ENCODE peak calls at places on chromosome 6, in five cellular contexts. One of them, this sample, is unnamed.

GRCh38 chr6:2938632-2939083 is 32.7 kb downstream of the SERPINB6 start:
- DNase-seq in ureter: no peak
- DNase-seq in astrocyte: no peak
- DNase-seq in CD8-positive, alpha-beta memory T cell: no peak
- DNase-seq in B cell: no peak
- DNase-seq in this sample: no peak

GRCh38 chr6:41066867-41067304 is 5.3 kb downstream of the OARD1 start:
- DNase-seq in ureter: peak; percentile 73
- DNase-seq in astrocyte: peak; percentile 51
- DNase-seq in CD8-positive, alpha-beta memory T cell: peak; percentile 53
- DNase-seq in B cell: peak; percentile 81
- DNase-seq in this sample: peak; percentile 32

GRCh38 chr6:21479140-21479539 is 114.4 kb upstream of the SOX4 start:
- DNase-seq in ureter: no peak
- DNase-seq in astrocyte: peak; percentile 41
- DNase-seq in CD8-positive, alpha-beta memory T cell: no peak
- DNase-seq in B cell: no peak
- DNase-seq in this sample: no peak

GRCh38 chr6:4774296-4774695 is 1.9 kb upstream of the CDYL start:
- DNase-seq in ureter: no peak
- DNase-seq in astrocyte: no peak
- DNase-seq in CD8-positive, alpha-beta memory T cell: no peak
- DNase-seq in B cell: no peak
- DNase-seq in this sample: no peak

GRCh38 chr6:127392301-127392700 is 48.9 kb upstream of the ECHDC1 start:
- DNase-seq in ureter: no peak
- DNase-seq in astrocyte: no peak
- DNase-seq in CD8-positive, alpha-beta memory T cell: no peak
- DNase-seq in B cell: no peak
- DNase-seq in this sample: no peak

GRCh38 chr6:13441778-13442177 is 45.6 kb downstream of the GFOD1 start:
- DNase-seq in ureter: no peak
- DNase-seq in astrocyte: no peak
- DNase-seq in CD8-positive, alpha-beta memory T cell: no peak
- DNase-seq in B cell: no peak
- DNase-seq in this sample: no peak

GRCh38 chr6:15062311-15063252 is 183.3 kb upstream of the JARID2 start:
- DNase-seq in ureter: no peak
- DNase-seq in astrocyte: peak; percentile 99
- DNase-seq in CD8-positive, alpha-beta memory T cell: no peak
- DNase-seq in B cell: no peak
- DNase-seq in this sample: no peak

GRCh38 chr6:21111399-21111725 is 482.2 kb upstream of the SOX4 start:
- DNase-seq in ureter: no peak
- DNase-seq in astrocyte: no peak
- DNase-seq in CD8-positive, alpha-beta memory T cell: no peak
- DNase-seq in B cell: no peak
- DNase-seq in this sample: no peak

GRCh38 chr6:88050140-88050818 is 2.6 kb downstream of the SPACA1 start:
- DNase-seq in ureter: no peak
- DNase-seq in astrocyte: no peak
- DNase-seq in CD8-positive, alpha-beta memory T cell: no peak
- DNase-seq in B cell: no peak
- DNase-seq in this sample: no peak

GRCh38 chr6:26270121-26270861 is 94.7 kb upstream of the BTN3A2 start:
- DNase-seq in ureter: no peak
- DNase-seq in astrocyte: no peak
- DNase-seq in CD8-positive, alpha-beta memory T cell: no peak
- DNase-seq in B cell: peak; percentile 19
- DNase-seq in this sample: no peak

GRCh38 chr6:77025824-77026223 is 437.5 kb downstream of the HTR1B start:
- DNase-seq in ureter: no peak
- DNase-seq in astrocyte: no peak
- DNase-seq in CD8-positive, alpha-beta memory T cell: no peak
- DNase-seq in B cell: no peak
- DNase-seq in this sample: no peak

GRCh38 chr6:158631678-158632537 is 12.6 kb downstream of the DYNLT1 start:
- DNase-seq in ureter: peak; percentile 70
- DNase-seq in astrocyte: peak; percentile 89
- DNase-seq in CD8-positive, alpha-beta memory T cell: no peak
- DNase-seq in B cell: no peak
- DNase-seq in this sample: no peak

GRCh38 chr6:56378966-56379608 is 131.7 kb upstream of the COL21A1 start:
- DNase-seq in ureter: no peak
- DNase-seq in astrocyte: no peak
- DNase-seq in CD8-positive, alpha-beta memory T cell: no peak
- DNase-seq in B cell: no peak
- DNase-seq in this sample: no peak

GRCh38 chr6:26457407-26457795 is 354 bp upstream of the BTN2A1 start:
- DNase-seq in ureter: no peak
- DNase-seq in astrocyte: no peak
- DNase-seq in CD8-positive, alpha-beta memory T cell: no peak
- DNase-seq in B cell: no peak
- DNase-seq in this sample: no peak

GRCh38 chr6:38804368-38804767 is 89.3 kb downstream of the DNAH8 start:
- DNase-seq in ureter: no peak
- DNase-seq in astrocyte: no peak
- DNase-seq in CD8-positive, alpha-beta memory T cell: no peak
- DNase-seq in B cell: no peak
- DNase-seq in this sample: no peak

GRCh38 chr6:157110620-157111019 is 212.7 kb downstream of the TMEM242 start:
- DNase-seq in ureter: no peak
- DNase-seq in astrocyte: peak; percentile 63
- DNase-seq in CD8-positive, alpha-beta memory T cell: no peak
- DNase-seq in B cell: no peak
- DNase-seq in this sample: no peak

GRCh38 chr6:127515234-127515793 is 3.8 kb downstream of the MTCL3 start:
- DNase-seq in ureter: no peak
- DNase-seq in astrocyte: peak; percentile 10
- DNase-seq in CD8-positive, alpha-beta memory T cell: no peak
- DNase-seq in B cell: peak; percentile 52
- DNase-seq in this sample: peak; percentile 43

GRCh38 chr6:37954791-37955190 is 135.3 kb downstream of the ZFAND3 start:
- DNase-seq in ureter: no peak
- DNase-seq in astrocyte: no peak
- DNase-seq in CD8-positive, alpha-beta memory T cell: no peak
- DNase-seq in B cell: no peak
- DNase-seq in this sample: no peak

GRCh38 chr6:33502486-33502885 is 48.1 kb downstream of the ZBTB9 start:
- DNase-seq in ureter: no peak
- DNase-seq in astrocyte: no peak
- DNase-seq in CD8-positive, alpha-beta memory T cell: no peak
- DNase-seq in B cell: no peak
- DNase-seq in this sample: no peak

GRCh38 chr6:5205877-5206840 is 54.6 kb downstream of the LYRM4 start:
- DNase-seq in ureter: peak; percentile 46
- DNase-seq in astrocyte: peak; percentile 42
- DNase-seq in CD8-positive, alpha-beta memory T cell: no peak
- DNase-seq in B cell: no peak
- DNase-seq in this sample: no peak

GRCh38 chr6:16149305-16149704 is 20.4 kb downstream of the MYLIP start:
- DNase-seq in ureter: no peak
- DNase-seq in astrocyte: no peak
- DNase-seq in CD8-positive, alpha-beta memory T cell: no peak
- DNase-seq in B cell: no peak
- DNase-seq in this sample: no peak

GRCh38 chr6:163416640-163417253 is 2.2 kb downstream of the QKI start:
- DNase-seq in ureter: peak; percentile 72
- DNase-seq in astrocyte: peak; percentile 84
- DNase-seq in CD8-positive, alpha-beta memory T cell: peak; percentile 44
- DNase-seq in B cell: peak; percentile 55
- DNase-seq in this sample: no peak

GRCh38 chr6:148508401-148509151 is 165.9 kb downstream of the SASH1 start:
- DNase-seq in ureter: no peak
- DNase-seq in astrocyte: peak; percentile 83
- DNase-seq in CD8-positive, alpha-beta memory T cell: no peak
- DNase-seq in B cell: no peak
- DNase-seq in this sample: no peak

GRCh38 chr6:137914530-137915193 is 47.6 kb downstream of the TNFAIP3 start:
- DNase-seq in ureter: no peak
- DNase-seq in astrocyte: no peak
- DNase-seq in CD8-positive, alpha-beta memory T cell: no peak
- DNase-seq in B cell: no peak
- DNase-seq in this sample: no peak

GRCh38 chr6:26328265-26328844 is 36.6 kb upstream of the BTN3A2 start:
- DNase-seq in ureter: no peak
- DNase-seq in astrocyte: no peak
- DNase-seq in CD8-positive, alpha-beta memory T cell: peak; percentile 55
- DNase-seq in B cell: no peak
- DNase-seq in this sample: no peak

GRCh38 chr6:152270301-152270925 is 366.7 kb downstream of the SYNE1 start:
- DNase-seq in ureter: no peak
- DNase-seq in astrocyte: peak; percentile 74
- DNase-seq in CD8-positive, alpha-beta memory T cell: no peak
- DNase-seq in B cell: no peak
- DNase-seq in this sample: no peak

GRCh38 chr6:125211352-125211751 is 57.8 kb downstream of the TPD52L1 start:
- DNase-seq in ureter: no peak
- DNase-seq in astrocyte: no peak
- DNase-seq in CD8-positive, alpha-beta memory T cell: no peak
- DNase-seq in B cell: no peak
- DNase-seq in this sample: no peak

This sample was measured in T-helper 17 cell.